ENCODE peak calls at places on chromosomes 6 and 20, in eight cellular contexts. Q is gastrocnemius medialis, Z is GM23338, H is osteocyte, L is brain microvascular endothelial cell, R is bronchial epithelial cell, F is mucosa of descending colon, E is Calu3. M is an unnamed sample.

GRCh38 chr6:26420607-26421235 is 18.6 kb downstream of the BTN3A1 start:
- DNase-seq in E (peak), Q (no peak), R (peak), L (peak), H (no peak), F (no peak), Z (peak), M (peak)

GRCh38 chr6:88882536-88882935 is 80.9 kb downstream of the RNGTT start:
- DNase-seq in E (no peak), Z (peak), F (no peak), H (no peak), Q (no peak), L (no peak), R (no peak), M (no peak)

GRCh38 chr6:6704423-6705060 is 116.0 kb downstream of the LY86 start:
- DNase-seq in R (peak), Q (no peak), F (no peak), H (no peak), L (no peak), E (no peak), Z (no peak), M (no peak)

GRCh38 chr20:32685541-32686529 is 12.1 kb upstream of the C20orf203 start:
- DNase-seq in H (no peak), F (no peak), Z (no peak), R (peak), Q (no peak), E (no peak), L (peak), M (no peak)

GRCh38 chr6:123352279-123352678 is 284.5 kb downstream of the TRDN start:
- DNase-seq in R (no peak), Z (no peak), H (no peak), F (no peak), L (no peak), Q (no peak), E (no peak), M (no peak)

GRCh38 chr6:135281227-135281626 is 100.1 kb downstream of the MYB start:
- DNase-seq in H (no peak), F (no peak), E (no peak), R (no peak), Z (no peak), L (no peak), Q (peak), M (no peak)

GRCh38 chr6:64589961-64590360 is 954.4 kb downstream of the PHF3 start:
- DNase-seq in F (no peak), R (no peak), Q (no peak), Z (no peak), H (no peak), E (no peak), L (no peak), M (no peak)

GRCh38 chr6:39269971-39270370 is 40.7 kb upstream of the KCNK5 start:
- DNase-seq in L (no peak), F (no peak), E (no peak), H (no peak), Q (no peak), R (no peak), Z (no peak), M (no peak)

GRCh38 chr6:26351544-26351953 is 13.4 kb upstream of the BTN3A2 start:
- DNase-seq in L (peak), Q (no peak), F (no peak), Z (no peak), E (no peak), H (no peak), R (peak), M (no peak)

GRCh38 chr20:44714701-44715494 is at the start of gene CCN5:
- DNase-seq in L (peak), R (peak), H (no peak), Q (peak), E (peak), Z (no peak), F (peak), M (no peak)

GRCh38 chr6:41025966-41026365 is 13.1 kb downstream of the UNC5CL start:
- DNase-seq in R (no peak), F (no peak), L (no peak), E (no peak), H (no peak), Z (no peak), Q (no peak), M (no peak)

GRCh38 chr20:7010584-7010983 is 243.1 kb downstream of the BMP2 start:
- DNase-seq in Z (no peak), E (no peak), L (no peak), H (no peak), R (peak), F (no peak), Q (no peak), M (no peak)

GRCh38 chr20:46269372-46269771 is 38.9 kb downstream of the CDH22 start:
- DNase-seq in F (no peak), H (no peak), Z (no peak), E (no peak), Q (no peak), R (no peak), L (no peak), M (no peak)

GRCh38 chr20:5551621-5552020 is 198.6 kb upstream of the SHLD1 start:
- DNase-seq in H (no peak), L (no peak), Z (no peak), R (no peak), Q (no peak), E (no peak), F (no peak), M (no peak)

GRCh38 chr6:5541751-5542432 is 280.6 kb downstream of the FARS2 start:
- DNase-seq in Q (no peak), H (no peak), E (no peak), L (peak), R (peak), Z (peak), F (no peak), M (peak)

GRCh38 chr6:121520337-121521163 is 85.1 kb downstream of the GJA1 start:
- DNase-seq in Z (peak), Q (no peak), H (no peak), R (peak), E (peak), L (peak), F (no peak), M (no peak)

GRCh38 chr6:81487489-81487888 is 265.0 kb downstream of the TENT5A start:
- DNase-seq in E (no peak), H (no peak), R (no peak), L (no peak), Q (no peak), Z (peak), F (no peak), M (no peak)

GRCh38 chr6:33620158-33620583 is 951 bp upstream of the ITPR3 start:
- DNase-seq in L (no peak), F (peak), E (peak), R (no peak), Q (no peak), H (no peak), Z (no peak), M (peak)
- TF ChIP-seq CTCF in L (peak), F (no peak), E (no peak), R (peak), Q (no peak), H (no peak), Z (no peak), M (no peak)

DNA sequence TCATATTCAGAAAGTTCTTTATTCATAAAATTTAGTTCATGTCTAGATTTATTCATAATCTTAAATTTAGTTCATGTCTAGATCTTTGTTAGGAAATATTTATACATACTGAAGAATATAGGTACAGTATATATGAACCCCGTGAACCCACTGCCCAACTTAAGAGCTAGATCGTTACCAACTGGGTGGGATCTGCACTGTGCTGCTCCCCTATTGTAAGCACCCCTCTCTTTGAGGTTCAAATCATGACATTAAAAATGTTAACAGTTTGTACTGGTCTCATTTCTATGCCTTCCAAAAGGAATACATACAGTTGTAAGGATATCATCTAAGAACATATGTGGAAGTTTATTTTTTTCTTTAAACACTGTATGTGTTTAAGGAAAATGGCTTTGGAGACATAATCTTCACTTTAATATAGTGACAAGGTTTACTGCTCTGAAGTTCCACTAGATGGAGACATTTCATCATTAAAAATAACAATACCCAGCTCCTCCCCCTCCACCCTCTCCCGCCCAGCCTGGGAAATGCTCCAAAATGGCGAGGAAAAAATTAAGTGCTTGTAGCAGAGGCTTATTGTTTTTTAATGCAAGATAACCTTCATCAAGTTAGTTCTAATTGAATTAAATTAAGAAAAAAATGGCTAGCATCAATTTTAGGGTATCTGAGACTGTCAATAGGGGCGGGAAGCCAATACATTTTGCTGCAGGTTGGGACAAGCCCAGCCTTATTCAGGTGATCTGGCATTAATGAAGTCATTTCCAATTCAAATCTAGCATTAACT is 104.1 kb upstream of the TRAF3IP2 start:
- DNase-seq in F (no peak), Z (peak), E (peak), L (peak), R (peak), Q (peak), H (no peak), M (peak)
- TF ChIP-seq CTCF in F (peak), Z (peak), E (peak), L (peak), R (peak), Q (peak), H (peak), M (peak)

DNA sequence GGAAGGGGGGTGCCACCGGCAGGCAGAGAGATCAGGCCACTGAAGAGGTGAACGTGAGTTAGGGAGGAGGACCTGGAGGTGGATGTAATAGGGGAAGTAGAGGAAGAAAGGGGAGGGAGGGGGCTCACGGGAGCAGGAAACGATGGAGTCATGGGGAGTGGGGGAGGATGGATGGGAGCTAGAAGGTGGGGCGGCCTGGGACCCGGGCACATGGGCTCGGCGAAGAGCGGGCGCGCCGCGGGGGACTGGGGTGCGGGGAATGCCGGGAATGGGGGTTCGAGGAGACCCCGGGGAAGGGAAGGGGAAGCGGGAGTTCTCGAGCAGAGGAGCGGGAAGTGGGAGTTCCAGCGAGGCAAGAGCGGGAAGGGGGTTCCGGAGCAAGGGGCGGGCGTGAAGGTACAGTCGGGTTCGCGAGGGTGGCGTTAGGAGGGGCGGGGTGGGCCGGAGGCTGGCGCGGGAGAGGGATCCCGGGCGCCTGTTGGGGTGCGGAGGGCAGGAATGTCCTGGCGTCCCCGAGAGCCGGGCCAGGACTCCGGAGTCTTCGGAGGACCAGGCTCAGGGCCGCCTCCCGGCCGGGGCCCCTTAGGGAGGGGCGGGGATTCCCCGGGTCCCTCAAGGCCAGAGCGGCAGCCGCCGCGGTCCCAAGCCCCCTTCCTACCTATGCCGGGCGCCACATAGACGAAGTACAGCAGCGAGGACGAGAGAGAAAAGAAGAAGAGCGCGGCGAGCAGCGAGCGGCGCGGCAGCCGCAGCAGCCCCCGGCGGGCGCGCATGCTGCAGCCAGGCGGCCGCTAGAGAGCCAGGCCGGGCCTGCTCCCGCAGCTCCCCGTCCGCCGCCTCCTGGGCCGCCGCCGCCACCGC is 530 bp downstream of the B4GALT5 start:
- DNase-seq in Z (peak), F (peak), H (no peak), E (peak), R (no peak), L (no peak), Q (no peak), M (peak)
- TF ChIP-seq CTCF in Z (no peak), F (no peak), H (no peak), E (no peak), R (no peak), L (no peak), Q (no peak), M (no peak)

GRCh38 chr6:105359419-105360366 is 43.2 kb downstream of the PREP start:
- DNase-seq in Q (no peak), F (no peak), R (peak), Z (no peak), L (peak), E (no peak), H (no peak), M (no peak)
- TF ChIP-seq CTCF in Q (no peak), F (no peak), R (no peak), Z (no peak), L (no peak), E (no peak), H (no peak), M (no peak)

GRCh38 chr6:95354551-95354950 is 222.8 kb upstream of the MANEA start:
- DNase-seq in R (no peak), Z (no peak), L (no peak), E (no peak), H (no peak), Q (no peak), F (no peak), M (no peak)

GRCh38 chr6:95357380-95358025 is 219.8 kb upstream of the MANEA start:
- DNase-seq in L (no peak), R (no peak), Z (no peak), F (no peak), E (no peak), H (no peak), Q (no peak), M (no peak)

GRCh38 chr6:95352064-95352463 is 225.3 kb upstream of the MANEA start:
- DNase-seq in Z (no peak), H (no peak), E (no peak), L (no peak), R (peak), Q (no peak), F (no peak), M (no peak)
- TF ChIP-seq CTCF in Z (no peak), H (no peak), E (no peak), L (no peak), R (no peak), Q (no peak), F (no peak), M (no peak)

DNA sequence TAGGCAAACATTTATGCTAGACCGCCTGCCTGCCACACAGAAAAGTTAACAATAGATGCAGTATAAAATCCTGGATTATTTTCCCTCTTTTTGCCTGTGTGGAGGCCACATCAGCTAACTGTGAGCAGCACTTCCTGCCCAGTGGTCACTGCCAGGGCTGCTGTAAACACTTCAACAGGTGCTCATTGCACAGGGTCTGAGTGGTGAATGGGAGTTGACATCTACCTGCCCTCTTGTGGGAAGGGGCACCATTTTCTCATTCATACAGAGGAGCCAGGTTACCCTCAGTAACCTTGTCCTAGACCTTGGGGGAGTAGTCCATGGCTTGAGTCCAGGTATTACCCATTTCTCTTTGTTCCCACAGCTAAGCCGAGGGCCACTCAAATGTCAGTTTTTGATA is 235.3 kb downstream of the TMEM242 start:
- DNase-seq in Z (no peak), R (no peak), H (no peak), L (no peak), F (no peak), E (no peak), Q (no peak), M (no peak)
- TF ChIP-seq CTCF in Z (no peak), R (no peak), H (no peak), L (no peak), F (no peak), E (no peak), Q (no peak), M (no peak)

GRCh38 chr6:70222350-70222749 is 80.5 kb downstream of the COL9A1 start:
- DNase-seq in Q (no peak), L (no peak), R (no peak), E (no peak), Z (no peak), H (no peak), F (no peak), M (no peak)
- TF ChIP-seq CTCF in Q (no peak), L (no peak), R (no peak), E (no peak), Z (no peak), H (no peak), F (no peak), M (no peak)

GRCh38 chr6:162421004-162421403 is 306.6 kb downstream of the PRKN start:
- DNase-seq in Z (no peak), E (no peak), F (no peak), Q (no peak), H (no peak), L (no peak), R (no peak), M (no peak)

GRCh38 chr6:162416307-162416706 is 311.3 kb downstream of the PRKN start:
- DNase-seq in E (no peak), H (no peak), R (no peak), L (no peak), F (no peak), Q (no peak), Z (no peak), M (no peak)

GRCh38 chr6:162416845-162417537 is 310.6 kb downstream of the PRKN start:
- DNase-seq in H (no peak), L (no peak), F (no peak), E (no peak), R (no peak), Q (no peak), Z (no peak), M (no peak)
- TF ChIP-seq CTCF in H (peak), L (peak), F (no peak), E (no peak), R (no peak), Q (no peak), Z (peak), M (no peak)

M was measured in activated CD8-positive, alpha-beta T cell treated with anti-CD3 and anti-CD28 coated beads for 36 hours.